ENCODE peak calls at places on chromosomes 3 and 15, in eight cellular contexts. F is breast epithelium, S is GM12865, H is progenitor cell of endocrine pancreas, R is A549, E is tibial artery, X is RWPE1, Z is MCF 10A. P is an unnamed sample.
A peak's percentile ranks its signal among the peaks of the same experiment; 100 is the strongest.

GRCh38 chr15:75360856-75361255 is 7.6 kb downstream of the MAN2C1 start:
- DNase-seq in F (no peak), S (no peak), H (no peak), R (no peak), E (no peak), X (no peak), Z (no peak), P (no peak)

GRCh38 chr15:83998486-83998885 is 237.1 kb upstream of the GOLGA6L4 start:
- DNase-seq in F (no peak), S (no peak), H (no peak), R (no peak), E (no peak), X (no peak), Z (no peak), P (no peak)

GRCh38 chr3:66261318-66261717 is 40.5 kb downstream of the SLC25A26 start:
- DNase-seq in F (no peak), S (no peak), H (no peak), R (no peak), E (no peak), X (no peak), Z (no peak), P (no peak)

GRCh38 chr3:20043398-20043797 is 3.2 kb downstream of the KAT2B start:
- DNase-seq in F (peak; percentile 75), S (peak; percentile 75), H (no peak), R (no peak), E (peak; percentile 89), X (no peak), Z (peak; percentile 80), P (peak; percentile 31)

GRCh38 chr15:100873029-100873677 is 6.5 kb upstream of the ALDH1A3 start:
- DNase-seq in F (no peak), S (peak; percentile 75), H (peak; percentile 37), R (peak; percentile 91), E (no peak), X (peak; percentile 78), Z (peak; percentile 89), P (no peak)

GRCh38 chr3:65888980-65889706 is 149.6 kb downstream of the MAGI1 start:
- DNase-seq in F (no peak), S (peak; percentile 45), H (no peak), R (peak; percentile 41), E (peak; percentile 72), X (peak; percentile 79), Z (peak; percentile 65), P (no peak)

GRCh38 chr3:128494152-128494650 is 1.2 kb upstream of the GATA2 start:
- DNase-seq in F (no peak), S (no peak), H (no peak), R (no peak), E (no peak), X (no peak), Z (no peak), P (no peak)

GRCh38 chr15:63970723-63971426 is 75.4 kb downstream of the DAPK2 start:
- DNase-seq in F (no peak), S (peak; percentile 94), H (no peak), R (no peak), E (no peak), X (no peak), Z (no peak), P (no peak)

GRCh38 chr15:74907277-74907870 is 723 bp upstream of the FAM219B start:
- DNase-seq in F (no peak), S (no peak), H (no peak), R (no peak), E (no peak), X (no peak), Z (no peak), P (no peak)

GRCh38 chr15:101162701-101163483 is 89.0 kb downstream of the CHSY1 start:
- DNase-seq in F (no peak), S (no peak), H (no peak), R (no peak), E (no peak), X (no peak), Z (no peak), P (no peak)

GRCh38 chr15:69784808-69785550 is 312.7 kb downstream of the TLE3 start:
- DNase-seq in F (no peak), S (no peak), H (no peak), R (no peak), E (no peak), X (peak; percentile 56), Z (peak; percentile 12), P (no peak)

GRCh38 chr15:31012455-31012854 is 21.0 kb upstream of the MTMR10 start:
- DNase-seq in F (no peak), S (no peak), H (no peak), R (no peak), E (no peak), X (no peak), Z (no peak), P (no peak)

GRCh38 chr3:122880624-122881023 is 85.8 kb downstream of the SLC49A4 start:
- DNase-seq in F (no peak), S (no peak), H (no peak), R (no peak), E (no peak), X (no peak), Z (no peak), P (no peak)

GRCh38 chr15:73015493-73015892 is 36.8 kb upstream of the NEO1 start:
- DNase-seq in F (no peak), S (no peak), H (no peak), R (peak; percentile 16), E (no peak), X (no peak), Z (no peak), P (no peak)
- TF ChIP-seq CTCF in F (no peak), S (no peak), H (no peak), R (no peak), E (no peak), X (no peak), Z (no peak), P (no peak)

GRCh38 chr3:129988429-129988828 is 13.9 kb downstream of the TRH start:
- DNase-seq in F (no peak), S (no peak), H (no peak), R (no peak), E (no peak), X (no peak), Z (no peak), P (no peak)

GRCh38 chr3:129996073-129996472 is 21.6 kb downstream of the TRH start:
- DNase-seq in F (no peak), S (no peak), H (no peak), R (no peak), E (no peak), X (no peak), Z (no peak), P (no peak)

GRCh38 chr3:129989391-129989790 is 14.9 kb downstream of the TRH start:
- DNase-seq in F (no peak), S (no peak), H (no peak), R (no peak), E (no peak), X (no peak), Z (no peak), P (no peak)

GRCh38 chr3:129994883-129995559 is 20.5 kb downstream of the TRH start:
- DNase-seq in F (no peak), S (no peak), H (no peak), R (no peak), E (no peak), X (peak; percentile 53), Z (peak; percentile 46), P (no peak)

GRCh38 chr3:129992781-129993180 is 18.3 kb downstream of the TRH start:
- DNase-seq in F (no peak), S (no peak), H (no peak), R (peak; percentile 13), E (no peak), X (peak; percentile 20), Z (peak; percentile 18), P (no peak)
- TF ChIP-seq CTCF in F (no peak), S (peak; percentile 3), H (peak; percentile 50), R (peak; percentile 14), E (no peak), X (no peak), Z (peak; percentile 11), P (no peak)

DNA sequence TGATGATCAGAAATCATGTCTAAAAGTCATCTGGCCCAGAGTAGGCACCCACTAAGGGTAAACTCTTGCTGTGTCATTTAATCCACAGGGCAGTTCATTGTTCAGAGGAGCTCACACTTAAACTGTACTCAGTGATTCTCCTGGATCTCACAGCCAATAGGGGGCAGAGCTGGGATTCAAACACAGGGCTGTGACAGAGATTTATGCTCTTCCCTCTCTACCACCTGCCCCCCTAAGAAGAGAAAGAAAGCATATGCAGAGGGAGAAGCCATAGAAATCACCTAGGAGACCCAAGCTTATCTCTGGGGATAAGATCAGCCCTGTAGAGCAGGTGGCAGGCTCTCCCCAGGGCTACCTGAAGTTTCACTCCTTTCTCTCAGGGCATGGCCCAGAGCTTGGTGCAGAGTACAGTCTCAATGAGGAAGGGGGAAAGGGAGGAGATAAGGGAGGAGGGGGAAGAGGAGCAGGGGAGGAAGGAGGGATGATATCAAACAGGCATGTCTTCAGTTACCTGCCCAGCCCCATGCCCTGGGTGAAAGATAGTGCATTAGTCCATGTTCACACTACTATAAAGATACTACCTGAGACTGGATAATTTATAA is 51.8 kb upstream of the ADPGK start:
- DNase-seq in F (no peak), S (peak; percentile 8), H (no peak), R (peak; percentile 28), E (no peak), X (no peak), Z (peak; percentile 25), P (no peak)
- TF ChIP-seq CTCF in F (no peak), S (peak; percentile 19), H (peak; percentile 48), R (peak; percentile 20), E (no peak), X (no peak), Z (peak; percentile 31), P (no peak)

GRCh38 chr3:23183731-23184130 is 19.4 kb upstream of the UBE2E2 start:
- DNase-seq in F (no peak), S (peak; percentile 31), H (no peak), R (peak; percentile 67), E (no peak), X (peak; percentile 47), Z (peak; percentile 79), P (no peak)
- TF ChIP-seq CTCF in F (peak; percentile 33), S (no peak), H (peak; percentile 55), R (peak; percentile 69), E (peak; percentile 39), X (peak; percentile 44), Z (peak; percentile 64), P (no peak)

GRCh38 chr15:40785158-40785557 is 15.4 kb downstream of the C15orf62 start:
- DNase-seq in F (no peak), S (no peak), H (no peak), R (no peak), E (no peak), X (no peak), Z (peak; percentile 38), P (no peak)
- TF ChIP-seq CTCF in F (no peak), S (no peak), H (peak; percentile 7), R (no peak), E (no peak), X (no peak), Z (no peak), P (no peak)

GRCh38 chr3:22901684-22902083 is 301.4 kb upstream of the UBE2E2 start:
- DNase-seq in F (no peak), S (no peak), H (no peak), R (no peak), E (no peak), X (no peak), Z (no peak), P (no peak)
- TF ChIP-seq CTCF in F (no peak), S (peak; percentile 4), H (no peak), R (no peak), E (no peak), X (no peak), Z (no peak), P (no peak)

GRCh38 chr3:141302364-141303141 is 65.8 kb upstream of the ZBTB38 start:
- DNase-seq in F (no peak), S (no peak), H (no peak), R (peak; percentile 66), E (peak; percentile 70), X (no peak), Z (peak; percentile 79), P (no peak)
- TF ChIP-seq CTCF in F (no peak), S (no peak), H (no peak), R (peak; percentile 21), E (peak; percentile 12), X (no peak), Z (no peak), P (no peak)

P was measured in natural killer cell.